ENCODE peak calls at places on chromosomes 12 and 14, in nine cellular contexts. A is GM12878; H is brain microvascular endothelial cell; Q is CD4-positive, CD25-positive, alpha-beta regulatory T cell; B is Karpas-422; E is psoas muscle; Y is neuronal stem cell; I is colonic mucosa; D is effector memory CD4-positive, alpha-beta T cell. T is an unnamed sample.

GRCh38 chr12:3684449-3685051 is 68.4 kb downstream of the CRACR2A start:
- DNase-seq in H (no peak), Y (no peak), B (no peak), I (no peak), D (no peak), Q (no peak), A (no peak), E (no peak), T (no peak)

GRCh38 chr12:67222302-67222701 is 46.9 kb upstream of the CAND1 start:
- DNase-seq in Y (no peak), H (peak; percentile 33), D (no peak), Q (no peak), I (no peak), A (no peak), B (peak; percentile 49), E (no peak), T (no peak)

GRCh38 chr14:64421166-64421565 is 33.0 kb downstream of the MTHFD1 start:
- DNase-seq in A (no peak), H (peak; percentile 76), D (no peak), B (no peak), Y (no peak), I (no peak), Q (no peak), E (peak; percentile 62), T (no peak)

GRCh38 chr12:114762490-114763110 is 78.6 kb upstream of the TBX3 start:
- DNase-seq in A (no peak), Q (no peak), E (no peak), B (no peak), D (no peak), H (peak; percentile 47), I (no peak), Y (no peak), T (no peak)

GRCh38 chr12:89192419-89192818 is 159.9 kb downstream of the DUSP6 start:
- DNase-seq in A (no peak), H (no peak), D (no peak), E (no peak), Y (no peak), B (no peak), Q (no peak), I (no peak), T (no peak)

GRCh38 chr12:92030618-92031017 is 115.0 kb downstream of the BTG1 start:
- DNase-seq in D (peak; percentile 44), A (peak; percentile 88), Q (peak; percentile 91), I (no peak), H (peak; percentile 61), E (no peak), B (no peak), Y (no peak), T (no peak)

GRCh38 chr12:106291342-106291741 is 11.2 kb upstream of the TCP11L2 start:
- DNase-seq in I (no peak), B (no peak), D (no peak), E (no peak), Q (no peak), Y (no peak), H (no peak), A (no peak), T (no peak)

GRCh38 chr12:121467638-121468403 is 67.9 kb downstream of the RNF34 start:
- DNase-seq in D (no peak), A (no peak), Q (peak; percentile 15), H (peak; percentile 6), B (peak; percentile 49), I (no peak), E (no peak), Y (peak; percentile 54), T (no peak)

GRCh38 chr12:8779862-8780261 is 42.6 kb upstream of the A2ML1 start:
- DNase-seq in Q (no peak), A (no peak), B (peak; percentile 43), I (no peak), H (no peak), D (no peak), Y (no peak), E (no peak), T (no peak)

GRCh38 chr12:69008510-69008909 is 75.5 kb upstream of the CPM start:
- DNase-seq in Q (no peak), D (no peak), E (no peak), Y (no peak), A (no peak), I (no peak), H (no peak), B (no peak), T (no peak)

GRCh38 chr14:91059576-91060471 is 617 bp downstream of the RPS6KA5 start:
- DNase-seq in I (peak; percentile 61), A (no peak), H (peak; percentile 1), B (peak; percentile 85), E (peak; percentile 72), Q (peak; percentile 76), D (peak; percentile 58), Y (peak; percentile 39), T (peak; percentile 81)

GRCh38 chr14:37595809-37596595 is 573 bp downstream of the TTC6 start:
- DNase-seq in Y (peak; percentile 46), I (peak; percentile 94), E (no peak), B (no peak), Q (peak; percentile 46), A (no peak), H (no peak), D (peak; percentile 13), T (no peak)

GRCh38 chr14:53723221-53723620 is 233.4 kb downstream of the BMP4 start:
- DNase-seq in A (no peak), Q (no peak), D (no peak), B (no peak), I (no peak), E (no peak), Y (no peak), H (no peak), T (no peak)

GRCh38 chr14:34324363-34324795 is 137.7 kb downstream of the SPTSSA start:
- DNase-seq in A (no peak), B (peak; percentile 88), H (peak; percentile 31), I (peak; percentile 61), E (no peak), Q (peak; percentile 47), D (no peak), Y (peak; percentile 56), T (no peak)

GRCh38 chr12:8609061-8609570 is 3.5 kb downstream of the AICDA start:
- DNase-seq in Q (peak; percentile 30), B (peak; percentile 76), A (no peak), Y (peak; percentile 21), H (peak; percentile 31), D (no peak), I (no peak), E (no peak), T (no peak)

GRCh38 chr12:85036241-85036707 is at the start of the genes LRRIQ1 and TSPAN19:
- DNase-seq in Y (peak; percentile 95), D (no peak), Q (peak; percentile 9), I (peak; percentile 55), B (no peak), H (peak; percentile 94), A (peak; percentile 27), E (peak; percentile 54), T (no peak)

GRCh38 chr14:34055545-34055944 is 104.7 kb upstream of the EGLN3 start:
- DNase-seq in Q (no peak), E (no peak), Y (no peak), I (no peak), H (no peak), D (no peak), A (no peak), B (no peak), T (no peak)

GRCh38 chr14:92660571-92660970 is 87.9 kb downstream of the LGMN start:
- DNase-seq in B (no peak), E (no peak), H (no peak), D (no peak), I (no peak), Y (no peak), Q (no peak), A (no peak), T (no peak)

GRCh38 chr14:90820958-90821357 is 4.7 kb upstream of the TTC7B start:
- DNase-seq in E (no peak), H (peak; percentile 37), I (no peak), D (peak; percentile 45), A (no peak), Q (peak; percentile 81), B (no peak), Y (no peak), T (peak; percentile 62)

GRCh38 chr12:57046947-57047890 is 2.7 kb downstream of the MYO1A start:
- DNase-seq in H (no peak), A (no peak), D (no peak), Y (no peak), Q (peak; percentile 74), I (no peak), E (no peak), B (no peak), T (no peak)
- H3K4me3 ChIP-seq in H (no peak overlapping the region), A (no peak overlapping the region), D (no peak overlapping the region), Y (no peak overlapping the region), Q (peak overlapping the region; percentile 19), I (no peak overlapping the region), E (no peak overlapping the region), B (no peak overlapping the region), T (peak overlapping the region; percentile 55)

GRCh38 chr14:77508249-77508648 is 9.6 kb upstream of the ISM2 start:
- DNase-seq in H (peak; percentile 64), D (no peak), E (no peak), Y (no peak), A (no peak), I (no peak), Q (no peak), B (no peak), T (no peak)
- H3K27ac ChIP-seq in H (peak overlapping the region; percentile 38), D (no peak overlapping the region), E (no peak overlapping the region), Y (no peak overlapping the region), A (no peak overlapping the region), I (no peak overlapping the region), Q (no peak overlapping the region), B (no peak overlapping the region), T (no peak overlapping the region)

GRCh38 chr14:105492051-105492965 is 1.3 kb downstream of the TEDC1 start:
- DNase-seq in B (no peak), Q (peak; percentile 0), D (no peak), H (no peak), I (no peak), A (no peak), Y (no peak), E (peak; percentile 70), T (peak; percentile 55)
- H3K4me3 ChIP-seq in B (peak overlapping the region; percentile 87), Q (no peak overlapping the region), D (no peak overlapping the region), H (no peak overlapping the region), I (peak overlapping the region; percentile 91), A (peak overlapping the region; percentile 73), Y (peak overlapping the region; percentile 74), E (peak overlapping the region; percentile 75), T (no peak overlapping the region)

GRCh38 chr12:93378373-93379310 is 917 bp downstream of the NUDT4 start:
- DNase-seq in B (peak; percentile 84), H (peak; percentile 59), I (peak; percentile 56), Y (peak; percentile 30), E (peak; percentile 62), Q (peak; percentile 82), D (peak; percentile 39), A (no peak), T (peak; percentile 75)

GRCh38 chr12:93379432-93380308 is 1.9 kb downstream of the NUDT4 start:
- DNase-seq in Y (no peak), H (no peak), D (no peak), Q (peak; percentile 33), I (no peak), A (no peak), E (no peak), B (peak; percentile 47), T (no peak)

GRCh38 chr12:93377252-93377542 is 528 bp upstream of the NUDT4 start:
- DNase-seq in Q (no peak), I (no peak), A (no peak), H (no peak), Y (no peak), D (no peak), B (no peak), E (no peak), T (no peak)

GRCh38 chr12:93380480-93381121 is 2.9 kb downstream of the NUDT4 start:
- DNase-seq in A (no peak), B (no peak), E (no peak), Q (peak; percentile 35), I (no peak), H (no peak), D (no peak), Y (no peak), T (no peak)

GRCh38 chr12:93381183-93381975 is 3.7 kb downstream of the NUDT4 start:
- DNase-seq in Q (no peak), A (no peak), B (no peak), I (no peak), D (no peak), E (no peak), H (no peak), Y (no peak), T (no peak)
- H3K27ac ChIP-seq in Q (no peak overlapping the region), A (peak overlapping the region; percentile 98), B (no peak overlapping the region), I (peak overlapping the region; percentile 26), D (no peak overlapping the region), E (peak overlapping the region; percentile 92), H (peak overlapping the region; percentile 84), Y (no peak overlapping the region), T (no peak overlapping the region)